ENCODE peak calls at places on chromosomes 3 and 15, in seven cellular contexts. One of them, this sample, is unnamed.

GRCh38 chr15:86690566-86690965 is 610.9 kb downstream of the AGBL1 start:
- DNase-seq in OCI-LY7: no peak
- DNase-seq in transverse colon: no peak
- DNase-seq in thoracic aorta: no peak
- DNase-seq in fibroblast of lung: no peak
- DNase-seq in tibial artery: no peak
- DNase-seq in left ventricle myocardium inferior: no peak
- DNase-seq in this sample: no peak

GRCh38 chr15:68335251-68335650 is 57.7 kb downstream of the FEM1B start:
- DNase-seq in thoracic aorta: peak; percentile 52
- DNase-seq in left ventricle myocardium inferior: peak; percentile 52
- DNase-seq in OCI-LY7: no peak
- DNase-seq in fibroblast of lung: no peak
- DNase-seq in transverse colon: no peak
- DNase-seq in tibial artery: peak; percentile 69
- DNase-seq in this sample: no peak

GRCh38 chr3:71210257-71211002 is 373.1 kb downstream of the FOXP1 start:
- DNase-seq in thoracic aorta: no peak
- DNase-seq in tibial artery: peak; percentile 82
- DNase-seq in transverse colon: peak; percentile 39
- DNase-seq in fibroblast of lung: peak; percentile 90
- DNase-seq in OCI-LY7: no peak
- DNase-seq in left ventricle myocardium inferior: no peak
- DNase-seq in this sample: peak; percentile 34

GRCh38 chr3:49386056-49386756 is 25.6 kb downstream of the RHOA start:
- DNase-seq in tibial artery: no peak
- DNase-seq in transverse colon: no peak
- DNase-seq in left ventricle myocardium inferior: no peak
- DNase-seq in thoracic aorta: no peak
- DNase-seq in OCI-LY7: no peak
- DNase-seq in fibroblast of lung: no peak
- DNase-seq in this sample: no peak

GRCh38 chr3:59567656-59568055 is 517.8 kb upstream of the CFAP20DC start:
- DNase-seq in tibial artery: no peak
- DNase-seq in OCI-LY7: no peak
- DNase-seq in left ventricle myocardium inferior: no peak
- DNase-seq in thoracic aorta: no peak
- DNase-seq in transverse colon: no peak
- DNase-seq in fibroblast of lung: no peak
- DNase-seq in this sample: no peak

GRCh38 chr3:101858464-101858863 is 9.2 kb downstream of the NFKBIZ start:
- DNase-seq in thoracic aorta: no peak
- DNase-seq in left ventricle myocardium inferior: no peak
- DNase-seq in transverse colon: no peak
- DNase-seq in tibial artery: no peak
- DNase-seq in fibroblast of lung: no peak
- DNase-seq in OCI-LY7: no peak
- DNase-seq in this sample: no peak

GRCh38 chr3:149376728-149377407 is 581 bp downstream of the TM4SF1 start:
- DNase-seq in left ventricle myocardium inferior: no peak
- DNase-seq in tibial artery: no peak
- DNase-seq in thoracic aorta: no peak
- DNase-seq in OCI-LY7: no peak
- DNase-seq in transverse colon: no peak
- DNase-seq in fibroblast of lung: peak; percentile 76
- DNase-seq in this sample: no peak

GRCh38 chr3:104642827-104643226 is 723.9 kb upstream of the ALCAM start:
- DNase-seq in thoracic aorta: no peak
- DNase-seq in fibroblast of lung: no peak
- DNase-seq in tibial artery: no peak
- DNase-seq in OCI-LY7: no peak
- DNase-seq in left ventricle myocardium inferior: no peak
- DNase-seq in transverse colon: no peak
- DNase-seq in this sample: no peak

GRCh38 chr15:77659350-77660321 is 26.9 kb upstream of the LINGO1 start:
- DNase-seq in fibroblast of lung: peak; percentile 39
- DNase-seq in OCI-LY7: peak; percentile 71
- DNase-seq in transverse colon: peak; percentile 82
- DNase-seq in thoracic aorta: no peak
- DNase-seq in tibial artery: no peak
- DNase-seq in left ventricle myocardium inferior: peak; percentile 34
- DNase-seq in this sample: peak; percentile 7

GRCh38 chr15:78149805-78150751 is 916 bp downstream of the IDH3A start:
- DNase-seq in tibial artery: no peak
- DNase-seq in fibroblast of lung: peak; percentile 11
- DNase-seq in thoracic aorta: no peak
- DNase-seq in OCI-LY7: peak; percentile 44
- DNase-seq in left ventricle myocardium inferior: no peak
- DNase-seq in transverse colon: no peak
- DNase-seq in this sample: no peak

GRCh38 chr15:74612677-74613076 is 3.0 kb upstream of the CLK3 start:
- DNase-seq in transverse colon: no peak
- DNase-seq in OCI-LY7: no peak
- DNase-seq in thoracic aorta: no peak
- DNase-seq in left ventricle myocardium inferior: no peak
- DNase-seq in tibial artery: no peak
- DNase-seq in fibroblast of lung: no peak
- DNase-seq in this sample: no peak

GRCh38 chr15:40252141-40252437 is 13.2 kb downstream of the PAK6 start:
- DNase-seq in thoracic aorta: no peak
- DNase-seq in fibroblast of lung: no peak
- DNase-seq in tibial artery: no peak
- DNase-seq in left ventricle myocardium inferior: peak; percentile 12
- DNase-seq in OCI-LY7: no peak
- DNase-seq in transverse colon: no peak
- DNase-seq in this sample: no peak
- H3K4me3 ChIP-seq in thoracic aorta: peak overlapping the region; percentile 77
- H3K4me3 ChIP-seq in fibroblast of lung: no peak overlapping the region
- H3K4me3 ChIP-seq in tibial artery: peak overlapping the region; percentile 48
- H3K4me3 ChIP-seq in left ventricle myocardium inferior: peak overlapping the region; percentile 69
- H3K4me3 ChIP-seq in OCI-LY7: no peak overlapping the region
- H3K4me3 ChIP-seq in transverse colon: no peak overlapping the region
- H3K4me3 ChIP-seq in this sample: no peak overlapping the region

DNA sequence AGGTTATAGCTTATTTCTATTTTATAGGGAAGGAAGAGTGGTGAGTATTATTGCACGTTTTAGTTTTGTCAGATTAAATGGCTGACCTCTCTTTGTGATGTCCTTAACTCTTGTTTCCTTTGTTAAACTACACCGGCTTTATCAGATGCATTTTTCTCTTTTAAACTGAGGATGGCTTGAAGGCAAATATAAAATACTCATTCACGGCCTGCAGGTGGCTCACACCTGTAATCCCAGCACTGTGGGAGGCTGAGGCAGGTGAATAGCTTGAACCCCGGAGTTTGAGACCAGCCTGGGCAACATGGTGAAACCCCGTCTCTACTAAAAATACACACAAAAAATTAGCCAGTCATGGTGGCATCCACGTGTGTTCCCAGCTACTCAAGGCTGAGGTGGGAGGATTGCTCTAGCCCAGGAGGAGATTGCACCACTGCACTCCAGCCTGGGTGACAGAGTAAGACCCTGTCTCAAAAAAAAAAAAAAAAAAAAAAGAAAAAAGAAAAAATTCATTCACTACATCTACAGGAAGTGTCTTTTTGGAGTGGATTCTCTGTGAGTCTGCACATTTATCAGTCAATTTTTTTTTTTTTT is 34.8 kb upstream of the SACM1L start:
- DNase-seq in tibial artery: no peak
- DNase-seq in left ventricle myocardium inferior: no peak
- DNase-seq in thoracic aorta: no peak
- DNase-seq in OCI-LY7: peak; percentile 13
- DNase-seq in fibroblast of lung: no peak
- DNase-seq in transverse colon: no peak
- DNase-seq in this sample: no peak
- TF ChIP-seq CTCF in tibial artery: no peak
- TF ChIP-seq CTCF in left ventricle myocardium inferior: no peak
- TF ChIP-seq CTCF in thoracic aorta: no peak
- TF ChIP-seq CTCF in OCI-LY7: peak; percentile 38
- TF ChIP-seq CTCF in fibroblast of lung: no peak
- TF ChIP-seq CTCF in transverse colon: no peak
- TF ChIP-seq CTCF in this sample: no peak

DNA sequence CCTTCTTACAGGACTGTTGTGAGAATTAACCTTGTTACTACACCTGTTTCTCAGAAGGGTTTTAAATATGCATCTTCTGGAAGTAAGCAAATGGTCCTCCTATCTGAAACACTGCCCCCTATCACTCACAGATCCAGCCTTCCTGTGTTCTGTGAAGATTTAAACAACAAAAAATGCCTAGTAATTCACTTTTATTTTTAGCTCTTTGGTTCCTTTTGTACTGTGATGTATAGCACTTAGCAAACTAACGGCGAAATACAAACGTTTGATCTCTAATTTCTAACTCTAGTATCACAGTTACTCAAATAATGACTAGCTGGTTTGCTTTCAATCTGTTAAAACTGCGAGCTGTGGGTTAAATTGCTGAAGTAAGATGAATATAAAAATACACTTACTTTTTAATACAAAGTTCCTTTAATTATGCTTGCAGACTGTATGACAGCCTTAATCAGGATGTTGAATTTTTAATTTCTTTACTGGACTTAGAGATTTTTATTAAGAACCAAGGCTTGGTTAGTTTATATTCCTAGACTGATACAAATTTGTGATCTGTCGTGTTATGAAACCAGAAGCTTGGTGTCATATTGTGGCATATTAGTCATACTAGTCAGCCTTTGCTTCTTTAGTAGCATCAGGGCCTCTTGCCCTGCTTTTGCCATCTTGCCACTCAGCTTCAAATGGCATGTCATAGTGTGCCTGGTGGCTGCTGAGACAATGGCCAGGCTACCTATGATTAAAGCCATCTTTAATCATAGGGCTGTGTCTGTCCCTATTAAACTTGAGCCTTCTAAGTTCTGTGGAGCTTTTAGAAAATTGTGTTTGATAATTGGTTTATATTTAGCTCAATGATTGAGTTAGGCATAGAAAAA is 9.2 kb downstream of the EIF3J start:
- DNase-seq in fibroblast of lung: peak; percentile 39
- DNase-seq in left ventricle myocardium inferior: no peak
- DNase-seq in transverse colon: no peak
- DNase-seq in thoracic aorta: no peak
- DNase-seq in OCI-LY7: peak; percentile 35
- DNase-seq in tibial artery: no peak
- DNase-seq in this sample: no peak
- H3K4me3 ChIP-seq in fibroblast of lung: no peak overlapping the region
- H3K4me3 ChIP-seq in left ventricle myocardium inferior: no peak overlapping the region
- H3K4me3 ChIP-seq in transverse colon: no peak overlapping the region
- H3K4me3 ChIP-seq in thoracic aorta: no peak overlapping the region
- H3K4me3 ChIP-seq in OCI-LY7: no peak overlapping the region
- H3K4me3 ChIP-seq in tibial artery: no peak overlapping the region
- H3K4me3 ChIP-seq in this sample: no peak overlapping the region

GRCh38 chr3:8341853-8342252 is 159.8 kb upstream of the LMCD1 start:
- DNase-seq in left ventricle myocardium inferior: no peak
- DNase-seq in thoracic aorta: no peak
- DNase-seq in tibial artery: no peak
- DNase-seq in OCI-LY7: no peak
- DNase-seq in fibroblast of lung: no peak
- DNase-seq in transverse colon: no peak
- DNase-seq in this sample: no peak

GRCh38 chr3:8338424-8338823 is 163.2 kb upstream of the LMCD1 start:
- DNase-seq in thoracic aorta: no peak
- DNase-seq in tibial artery: no peak
- DNase-seq in transverse colon: no peak
- DNase-seq in OCI-LY7: no peak
- DNase-seq in fibroblast of lung: no peak
- DNase-seq in left ventricle myocardium inferior: no peak
- DNase-seq in this sample: no peak

DNA sequence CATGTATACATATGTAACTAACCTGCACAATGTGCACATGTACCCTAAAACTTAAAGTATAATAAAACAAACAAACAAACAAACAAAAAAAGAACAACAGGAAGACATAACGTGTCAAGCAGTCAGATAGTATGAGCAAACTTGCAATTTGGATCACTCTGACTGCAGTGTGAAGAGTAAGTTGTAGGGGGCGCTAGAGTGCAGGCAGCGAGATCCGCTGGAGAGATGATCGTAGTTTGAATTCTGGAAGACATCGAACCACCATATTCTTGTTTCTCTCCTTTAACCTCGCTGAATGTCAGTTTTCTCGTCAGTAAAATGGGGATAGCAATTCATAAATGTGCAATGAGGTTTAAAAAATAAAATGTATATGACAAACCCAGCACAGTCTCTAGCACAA is 165.2 kb upstream of the LMCD1 start:
- DNase-seq in transverse colon: no peak
- DNase-seq in thoracic aorta: no peak
- DNase-seq in OCI-LY7: no peak
- DNase-seq in tibial artery: no peak
- DNase-seq in fibroblast of lung: no peak
- DNase-seq in left ventricle myocardium inferior: no peak
- DNase-seq in this sample: no peak
- TF ChIP-seq CTCF in transverse colon: no peak
- TF ChIP-seq CTCF in thoracic aorta: no peak
- TF ChIP-seq CTCF in OCI-LY7: peak; percentile 72
- TF ChIP-seq CTCF in tibial artery: no peak
- TF ChIP-seq CTCF in fibroblast of lung: peak; percentile 36
- TF ChIP-seq CTCF in left ventricle myocardium inferior: peak; percentile 8
- TF ChIP-seq CTCF in this sample: peak; percentile 26

GRCh38 chr3:114879059-114880031 is 267.7 kb downstream of the ZBTB20 start:
- DNase-seq in transverse colon: no peak
- DNase-seq in fibroblast of lung: peak; percentile 54
- DNase-seq in left ventricle myocardium inferior: no peak
- DNase-seq in OCI-LY7: no peak
- DNase-seq in thoracic aorta: no peak
- DNase-seq in tibial artery: no peak
- DNase-seq in this sample: no peak

GRCh38 chr3:114880078-114880477 is 267.0 kb downstream of the ZBTB20 start:
- DNase-seq in tibial artery: no peak
- DNase-seq in thoracic aorta: no peak
- DNase-seq in fibroblast of lung: peak; percentile 5
- DNase-seq in OCI-LY7: no peak
- DNase-seq in left ventricle myocardium inferior: no peak
- DNase-seq in transverse colon: no peak
- DNase-seq in this sample: no peak

GRCh38 chr3:114877378-114878118 is 269.5 kb downstream of the ZBTB20 start:
- DNase-seq in transverse colon: no peak
- DNase-seq in thoracic aorta: no peak
- DNase-seq in fibroblast of lung: peak; percentile 37
- DNase-seq in OCI-LY7: no peak
- DNase-seq in tibial artery: no peak
- DNase-seq in left ventricle myocardium inferior: no peak
- DNase-seq in this sample: no peak

GRCh38 chr3:114874447-114874846 is 272.6 kb downstream of the ZBTB20 start:
- DNase-seq in tibial artery: no peak
- DNase-seq in thoracic aorta: no peak
- DNase-seq in fibroblast of lung: no peak
- DNase-seq in OCI-LY7: no peak
- DNase-seq in transverse colon: no peak
- DNase-seq in left ventricle myocardium inferior: no peak
- DNase-seq in this sample: no peak

GRCh38 chr3:114878119-114878839 is 268.8 kb downstream of the ZBTB20 start:
- DNase-seq in fibroblast of lung: peak; percentile 22
- DNase-seq in tibial artery: no peak
- DNase-seq in OCI-LY7: no peak
- DNase-seq in left ventricle myocardium inferior: no peak
- DNase-seq in thoracic aorta: no peak
- DNase-seq in transverse colon: no peak
- DNase-seq in this sample: no peak
- H3K4me3 ChIP-seq in fibroblast of lung: no peak overlapping the region
- H3K4me3 ChIP-seq in tibial artery: no peak overlapping the region
- H3K4me3 ChIP-seq in OCI-LY7: no peak overlapping the region
- H3K4me3 ChIP-seq in left ventricle myocardium inferior: no peak overlapping the region
- H3K4me3 ChIP-seq in thoracic aorta: no peak overlapping the region
- H3K4me3 ChIP-seq in transverse colon: no peak overlapping the region
- H3K4me3 ChIP-seq in this sample: no peak overlapping the region